ENCODE peak calls at places on chromosomes 3 and 15, in seven cellular contexts. H is spleen; O is CD8-positive, alpha-beta memory T cell; D is heart right ventricle; I is AG08396; W is NCI-H524; C is NCI-H1417 treated with DMSO at 0.1 percent for 48 hours. Y is an unnamed sample.

GRCh38 chr3:170171563-170171962 is 10.0 kb downstream of the PHC3 start:
- DNase-seq in H (no peak), O (no peak), I (no peak), W (no peak), D (no peak), C (no peak), Y (no peak)

GRCh38 chr3:15781637-15782402 is 16.0 kb downstream of the ANKRD28 start:
- DNase-seq in I (no peak), C (no peak), H (no peak), O (no peak), D (no peak), W (no peak), Y (no peak)

GRCh38 chr15:70262591-70263274 is 165.0 kb upstream of the TLE3 start:
- DNase-seq in D (no peak), C (no peak), W (no peak), H (peak; percentile 76), O (no peak), I (no peak), Y (no peak)

GRCh38 chr3:77079988-77080585 is 40.2 kb downstream of the ROBO2 start:
- DNase-seq in I (no peak), H (no peak), C (no peak), D (no peak), W (peak; percentile 92), O (no peak), Y (no peak)

GRCh38 chr15:80870893-80871292 is 91.7 kb downstream of the CEMIP start:
- DNase-seq in W (no peak), D (no peak), O (no peak), C (no peak), I (no peak), H (no peak), Y (no peak)

GRCh38 chr3:45623846-45624245 is 29.3 kb downstream of the LIMD1 start:
- DNase-seq in H (no peak), O (no peak), C (no peak), W (no peak), D (no peak), I (no peak), Y (no peak)

GRCh38 chr15:33188159-33188558 is 6.4 kb downstream of the FMN1 start:
- DNase-seq in O (no peak), I (no peak), H (no peak), D (no peak), W (no peak), C (no peak), Y (no peak)

GRCh38 chr15:57440799-57441198 is 64.5 kb downstream of the CGNL1 start:
- DNase-seq in I (peak; percentile 49), D (no peak), O (no peak), C (no peak), H (no peak), W (no peak), Y (peak; percentile 91)

GRCh38 chr15:95304116-95304873 is 1026.2 kb upstream of the NR2F2 start:
- DNase-seq in I (peak; percentile 26), C (no peak), W (peak; percentile 50), O (no peak), H (no peak), D (no peak), Y (peak; percentile 84)

GRCh38 chr3:73437828-73438227 is 186.9 kb downstream of the PDZRN3 start:
- DNase-seq in D (no peak), I (peak; percentile 27), H (no peak), O (no peak), C (no peak), W (no peak), Y (no peak)

GRCh38 chr3:64766463-64766862 is 78.7 kb upstream of the ADAMTS9 start:
- DNase-seq in H (no peak), D (no peak), W (no peak), C (no peak), O (no peak), I (no peak), Y (no peak)

GRCh38 chr3:4043867-4044575 is 244.8 kb downstream of the LRRN1 start:
- DNase-seq in D (no peak), H (no peak), C (no peak), I (no peak), W (no peak), O (no peak), Y (peak; percentile 13)

GRCh38 chr3:54870423-54870822 is 57.4 kb downstream of the LRTM1 start:
- DNase-seq in D (no peak), W (no peak), H (no peak), I (peak; percentile 79), O (no peak), C (no peak), Y (peak; percentile 79)

GRCh38 chr3:58117561-58118305 is 93.0 kb downstream of the DNASE1L3 start:
- DNase-seq in W (no peak), I (no peak), D (no peak), H (no peak), C (no peak), O (no peak), Y (no peak)

GRCh38 chr3:136078421-136079364 is 113.2 kb downstream of the PPP2R3A start:
- DNase-seq in C (peak; percentile 20), O (no peak), W (no peak), I (peak; percentile 7), D (no peak), H (no peak), Y (peak; percentile 27)

GRCh38 chr3:137105277-137105977 is 147.6 kb downstream of the IL20RB start:
- DNase-seq in W (peak; percentile 72), C (peak; percentile 12), H (no peak), D (no peak), I (peak; percentile 57), O (no peak), Y (peak; percentile 70)

GRCh38 chr15:101357333-101357732 is 62.3 kb upstream of the SNRPA1 start:
- DNase-seq in D (peak; percentile 59), W (no peak), I (no peak), O (no peak), C (no peak), H (no peak), Y (no peak)

GRCh38 chr3:32147935-32148334 is 41.5 kb downstream of the GPD1L start:
- DNase-seq in C (no peak), H (no peak), D (no peak), W (no peak), I (no peak), O (no peak), Y (no peak)

GRCh38 chr3:113560845-113561623 is 28.7 kb downstream of the SIDT1 start:
- DNase-seq in O (no peak), D (no peak), I (no peak), H (no peak), C (no peak), W (no peak), Y (no peak)

GRCh38 chr3:40873456-40873855 is 325.8 kb upstream of the CTNNB1 start:
- DNase-seq in I (no peak), D (no peak), W (no peak), O (no peak), C (no peak), H (no peak), Y (no peak)